ENCODE peak calls at places on chromosome 12, in six cellular contexts. O, C, Z, D, W and P are unnamed samples. For H3K27me3, the result is how much of the 10 kb centered on the place peaks cover.

GRCh38 chr12:130698106-130698505 is 18.0 kb downstream of the RIMBP2 start:
- DNase-seq in D (no peak), O (no peak), C (no peak), Z (no peak), W (no peak), P (no peak)

GRCh38 chr12:115868624-115869023 is 408.9 kb downstream of the MED13L start:
- DNase-seq in C (no peak), D (no peak), O (no peak), W (no peak), Z (no peak), P (no peak)

GRCh38 chr12:131825146-131825892 is 2.9 kb upstream of the MMP17 start:
- DNase-seq in D (no peak), O (peak), C (no peak), Z (no peak), W (no peak), P (no peak)

GRCh38 chr12:47942327-47943230 is 20.8 kb upstream of the TMEM106C start:
- DNase-seq in D (no peak), C (no peak), W (peak), O (no peak), Z (peak), P (peak)

GRCh38 chr12:1915082-1915968 is 3.1 kb downstream of the CACNA2D4 start:
- DNase-seq in Z (no peak), O (no peak), W (no peak), C (no peak), D (no peak), P (no peak)

GRCh38 chr12:46430340-46430948 is 57.9 kb upstream of the SLC38A2 start:
- DNase-seq in C (peak), D (peak), W (peak), Z (no peak), O (peak), P (no peak)

GRCh38 chr12:32440120-32440865 is 40.9 kb downstream of the FGD4 start:
- DNase-seq in D (peak), C (no peak), O (no peak), Z (no peak), W (no peak), P (no peak)

GRCh38 chr12:113401066-113402000 is 2.4 kb downstream of the SDS start:
- DNase-seq in Z (no peak), C (no peak), O (no peak), D (no peak), W (no peak), P (no peak)

GRCh38 chr12:116497051-116497529 is 62.1 kb upstream of the MAP1LC3B2 start:
- DNase-seq in O (no peak), C (no peak), Z (no peak), W (no peak), D (no peak), P (no peak)

GRCh38 chr12:92290016-92290685 is 144.5 kb upstream of the BTG1 start:
- DNase-seq in W (no peak), O (peak), C (peak), Z (no peak), D (peak), P (no peak)

GRCh38 chr12:42260518-42260917 is 22.5 kb upstream of the YAF2 start:
- DNase-seq in Z (no peak), C (no peak), W (no peak), D (no peak), O (no peak), P (no peak)

GRCh38 chr12:29226621-29227020 is 77.5 kb downstream of the FAR2 start:
- DNase-seq in W (no peak), C (peak), O (no peak), D (peak), Z (no peak), P (no peak)

GRCh38 chr12:120072472-120072871 is 44.1 kb downstream of the RAB35 start:
- DNase-seq in O (no peak), C (no peak), Z (no peak), W (no peak), D (no peak), P (no peak)

GRCh38 chr12:112466011-112466422 is 47.3 kb downstream of the PTPN11 start:
- DNase-seq in W (no peak), D (no peak), Z (no peak), C (no peak), O (no peak), P (no peak)

GRCh38 chr12:82279597-82279996 is 78.6 kb downstream of the CCDC59 start:
- DNase-seq in D (no peak), W (no peak), O (no peak), Z (no peak), C (no peak), P (no peak)

GRCh38 chr12:105409881-105410471 is 79.5 kb downstream of the C12orf75 start:
- DNase-seq in W (no peak), Z (no peak), C (no peak), O (peak), D (no peak), P (no peak)

GRCh38 chr12:2743478-2743877 is 51.3 kb upstream of the FKBP4 start:
- DNase-seq in C (no peak), O (no peak), D (no peak), Z (no peak), W (no peak), P (no peak)

GRCh38 chr12:47458273-47458672 is 247.6 kb downstream of the RPAP3 start:
- DNase-seq in Z (no peak), C (no peak), W (no peak), O (peak), D (no peak), P (no peak)

GRCh38 chr12:49553512-49554088 is 14.3 kb downstream of the MCRS1 start:
- DNase-seq in W (peak), O (no peak), C (peak), D (peak), Z (no peak), P (peak)

GRCh38 chr12:113965951-113966797 is at the start of gene RBM19:
- DNase-seq in D (peak), W (peak), O (peak), C (peak), Z (peak), P (peak)

GRCh38 chr12:66573605-66574004 is 105.3 kb downstream of the GRIP1 start:
- DNase-seq in C (no peak), D (no peak), W (no peak), Z (no peak), O (no peak), P (no peak)

GRCh38 chr12:32025906-32026305 is 66.7 kb downstream of the RESF1 start:
- DNase-seq in Z (no peak), O (no peak), W (no peak), D (no peak), C (no peak), P (no peak)

GRCh38 chr12:89058393-89058792 is 293.9 kb downstream of the DUSP6 start:
- DNase-seq in D (no peak), W (no peak), C (no peak), O (no peak), Z (no peak), P (no peak)

GRCh38 chr12:96670334-96670899 is 181.0 kb downstream of the CFAP54 start:
- DNase-seq in Z (no peak), W (no peak), O (no peak), C (no peak), D (no peak), P (no peak)

GRCh38 chr12:79933043-79933442 is 1.9 kb downstream of the PPP1R12A start:
- DNase-seq in W (no peak), O (no peak), D (no peak), C (no peak), Z (no peak), P (no peak)
- H3K4me2 ChIP-seq in W (peak), O (peak), D (peak), C (peak), Z (peak), P (peak)

DNA sequence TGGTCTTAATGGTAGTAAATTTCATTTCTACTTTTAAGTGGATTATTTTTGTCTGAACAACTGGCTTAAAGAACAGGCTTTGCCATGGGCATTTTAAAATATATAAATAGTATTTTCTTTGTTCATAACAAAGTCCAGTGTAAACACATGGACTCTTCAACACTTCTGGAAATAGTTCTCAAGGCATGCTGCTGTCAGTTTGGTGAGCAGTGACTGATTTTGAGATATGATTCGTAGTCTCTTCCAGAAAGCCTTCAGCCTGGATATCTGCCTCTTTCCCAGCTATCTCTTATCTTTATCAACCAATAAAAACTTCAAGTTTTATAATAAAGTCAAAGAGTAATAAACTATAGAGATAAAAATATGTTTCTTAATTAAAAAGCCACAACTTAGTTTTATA is 110.7 kb downstream of the NAV3 start:
- DNase-seq in W (no peak), O (no peak), C (peak), Z (no peak), D (no peak), P (no peak)
- H3K4me3 ChIP-seq in W (no peak), O (peak), C (peak), Z (no peak), D (no peak), P (no peak)

DNA sequence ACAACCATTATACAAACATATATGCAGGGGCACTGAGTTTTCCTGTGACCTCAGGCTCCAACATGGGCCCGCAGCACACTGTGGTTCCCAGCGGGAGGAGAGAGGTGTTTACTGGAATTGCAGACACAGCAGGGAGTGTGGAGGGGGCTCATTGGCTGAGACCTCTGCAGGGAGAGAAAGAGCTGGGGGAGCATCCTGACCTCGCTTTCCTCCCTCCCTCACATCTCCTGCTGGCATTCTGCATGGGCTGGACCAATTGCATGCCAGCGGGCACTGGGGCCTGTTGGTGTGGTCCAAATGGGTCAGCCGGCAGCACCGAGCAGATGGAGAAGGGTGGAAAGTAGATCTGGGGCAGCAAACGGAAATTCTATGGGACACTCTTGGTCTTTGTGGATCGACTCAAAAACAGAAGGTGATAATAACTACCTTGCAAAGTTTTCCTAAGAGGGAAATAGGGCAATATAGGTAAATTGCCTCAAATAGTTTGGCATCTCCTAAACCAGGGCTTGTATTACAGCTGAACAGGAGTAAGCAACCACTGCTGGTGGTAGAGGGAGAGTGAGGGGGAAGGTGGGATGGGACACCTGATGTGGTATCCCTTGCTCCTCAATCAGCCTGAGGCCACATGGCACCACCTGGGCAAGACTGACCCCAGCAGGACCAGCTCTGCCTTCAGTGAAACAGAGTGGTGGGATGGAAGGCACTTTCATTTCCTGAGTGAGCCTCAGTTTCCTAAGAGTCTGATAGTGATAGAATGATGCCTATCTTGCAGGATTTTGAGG is 86.9 kb downstream of the NTF3 start:
- DNase-seq in C (no peak), O (no peak), Z (no peak), D (no peak), W (peak), P (no peak)
- H3K27me3 ChIP-seq in C (under half), O (under half), Z (under half), D (half or more), W (under half), P (under half)

GRCh38 chr12:54000105-54000773 is at the start of gene HOXC9:
- DNase-seq in D (no peak), C (no peak), Z (no peak), O (no peak), W (no peak), P (no peak)
- H3K4me2 ChIP-seq in D (no peak), C (peak), Z (peak), O (peak), W (peak), P (no peak)

GRCh38 chr12:51814311-51815088 is 34.0 kb downstream of the FIGNL2 start:
- DNase-seq in O (peak), D (no peak), Z (no peak), W (peak), C (peak), P (no peak)

GRCh38 chr12:51815571-51815970 is 32.9 kb downstream of the FIGNL2 start:
- DNase-seq in W (peak), Z (no peak), O (no peak), C (no peak), D (no peak), P (no peak)

GRCh38 chr12:51818567-51819300 is 29.8 kb downstream of the FIGNL2 start:
- DNase-seq in O (peak), C (peak), Z (no peak), D (no peak), W (no peak), P (no peak)

GRCh38 chr12:51818086-51818485 is 30.4 kb downstream of the FIGNL2 start:
- DNase-seq in Z (no peak), O (no peak), D (no peak), W (no peak), C (no peak), P (no peak)

GRCh38 chr12:51817027-51817953 is 31.2 kb downstream of the FIGNL2 start:
- DNase-seq in C (no peak), D (no peak), Z (no peak), W (no peak), O (no peak), P (no peak)
- H3K4me3 ChIP-seq in C (no peak), D (no peak), Z (no peak), W (no peak), O (no peak), P (no peak)

DNA sequence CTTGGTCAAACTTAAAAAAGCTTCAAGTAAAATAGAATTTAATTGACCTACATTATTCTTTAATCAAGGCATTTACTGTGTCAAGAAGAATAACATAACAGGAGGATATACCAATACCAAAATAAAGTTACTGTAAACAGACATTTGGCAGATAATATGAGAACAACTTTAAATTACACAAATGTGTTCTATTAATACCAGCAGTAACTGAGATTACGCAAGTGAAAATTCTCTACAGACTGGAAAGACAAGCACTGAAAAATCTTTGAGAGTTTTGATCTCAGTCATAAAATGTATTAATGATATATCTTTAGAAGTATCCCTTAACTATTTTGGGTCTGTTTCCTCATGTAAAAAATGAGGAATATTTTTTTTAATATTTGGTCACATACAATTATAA is 169.2 kb upstream of the SOX5 start:
- DNase-seq in C (peak), Z (no peak), D (no peak), O (no peak), W (no peak), P (no peak)
- H3K27me3 ChIP-seq in C (under half), Z (under half), D (under half), O (under half), W (under half), P (under half)

DNA sequence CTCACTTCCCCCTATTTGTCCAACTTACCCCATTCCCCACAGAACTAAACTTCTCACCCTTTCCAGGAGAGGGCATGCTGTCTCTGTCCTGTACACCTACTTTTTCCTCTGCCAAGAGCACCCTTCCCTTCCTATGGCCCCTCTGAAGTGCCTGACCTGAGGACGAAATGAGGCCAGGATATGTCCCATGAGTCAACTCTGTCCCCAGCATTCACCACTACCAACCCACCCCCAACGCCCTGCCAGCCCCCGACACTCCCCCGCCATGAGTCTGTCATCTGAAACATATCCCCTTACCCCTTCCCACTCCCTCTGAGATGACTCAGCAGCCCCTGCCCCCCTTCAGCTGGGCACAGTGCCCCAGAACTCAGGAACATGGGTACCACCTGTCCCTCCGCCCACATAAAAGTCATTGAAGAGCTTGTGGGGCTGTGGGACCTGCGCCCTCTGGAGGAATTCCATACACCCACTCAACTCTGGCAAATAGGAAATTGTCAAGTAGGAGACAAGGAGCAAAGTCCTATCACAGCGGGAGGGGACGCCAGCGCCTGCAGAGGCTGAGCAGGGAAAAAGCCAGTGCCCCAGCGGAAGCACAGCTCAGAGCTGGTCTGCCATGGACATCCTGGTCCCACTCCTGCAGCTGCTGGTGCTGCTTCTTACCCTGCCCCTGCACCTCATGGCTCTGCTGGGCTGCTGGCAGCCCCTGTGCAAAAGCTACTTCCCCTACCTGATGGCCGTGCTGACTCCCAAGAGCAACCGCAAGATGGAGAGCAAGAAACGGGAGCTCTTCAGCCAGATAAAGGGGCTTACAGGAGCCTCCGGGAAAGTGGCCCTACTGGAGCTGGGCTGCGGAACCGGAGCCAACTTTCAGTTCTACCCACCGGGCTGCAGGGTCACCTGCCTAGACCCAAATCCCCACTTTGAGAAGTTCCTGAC is 26.3 kb downstream of the ITGA7 start:
- DNase-seq in O (peak), Z (peak), W (peak), C (peak), D (peak), P (no peak)
- H3K4me2 ChIP-seq in O (peak), Z (peak), W (peak), C (no peak), D (peak), P (no peak)

DNA sequence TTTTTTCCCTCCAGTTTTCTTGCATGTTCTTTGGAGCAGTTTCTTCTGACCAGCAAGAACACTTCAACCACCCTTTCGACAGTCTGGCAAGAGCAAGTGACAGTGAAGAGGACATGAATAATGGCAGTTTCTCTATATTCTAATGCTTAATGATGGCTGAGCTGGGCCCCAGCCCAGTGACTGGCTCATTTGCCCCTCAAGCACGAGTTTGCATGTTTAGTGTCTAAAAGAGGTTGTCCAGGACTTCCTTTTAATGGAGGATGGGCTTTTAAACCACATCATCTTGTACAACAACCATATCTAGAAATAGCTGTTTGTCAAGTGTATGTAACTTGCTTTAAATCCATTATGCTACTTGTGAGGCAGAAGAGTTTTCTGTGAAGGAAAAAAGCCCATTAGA is 28.4 kb downstream of the RAD9B start:
- DNase-seq in Z (no peak), C (peak), W (no peak), D (no peak), O (no peak), P (peak)
- H3K4me3 ChIP-seq in Z (no peak), C (no peak), W (no peak), D (no peak), O (no peak), P (peak)